ENCODE peak calls at places on chromosomes 1 and 21, in ten cellular contexts. M is central memory CD8-positive, alpha-beta T cell; U is heart right ventricle; V is CD4-positive, CD25-positive, alpha-beta regulatory T cell; C is lung; Y is psoas muscle; W is activated CD8-positive, alpha-beta T cell treated with anti-CD3 and anti-CD28 coated beads, Interleukin-2, amount 10 ng/mL, durations not matched to agents 7 days and 5 days; R is HepG2; J is right cardiac atrium; T is HCT116. P is an unnamed sample.

GRCh38 chr1:161790587-161791317 is 24.6 kb downstream of the ATF6 start:
- ATAC-seq in M (no peak), U (no peak), V (no peak), C (no peak), Y (no peak), W (no peak), R (no peak), J (no peak), T (no peak), P (no peak)

GRCh38 chr1:226210571-226211176 is 12.8 kb upstream of the MIXL1 start:
- ATAC-seq in M (no peak), U (no peak), V (no peak), C (no peak), Y (no peak), W (no peak), R (no peak), J (no peak), T (no peak), P (no peak)

GRCh38 chr1:4166711-4167110 is 266.6 kb upstream of the C1orf174 start:
- ATAC-seq in M (no peak), U (no peak), V (no peak), C (no peak), Y (no peak), W (no peak), R (no peak), J (no peak), T (no peak), P (no peak)

GRCh38 chr21:35024475-35024874 is 24.6 kb downstream of the RUNX1 start:
- ATAC-seq in M (no peak), U (no peak), V (no peak), C (no peak), Y (no peak), W (no peak), R (no peak), J (no peak), T (no peak), P (no peak)

GRCh38 chr1:200780545-200781444 is 42.1 kb downstream of the CAMSAP2 start:
- ATAC-seq in M (no peak), U (peak; percentile 26), V (no peak), C (no peak), Y (no peak), W (no peak), R (no peak), J (no peak), T (no peak), P (no peak)

GRCh38 chr1:111467805-111468716 is 5.7 kb upstream of the C1orf162 start:
- ATAC-seq in M (no peak), U (peak; percentile 58), V (no peak), C (no peak), Y (no peak), W (no peak), R (peak; percentile 41), J (no peak), T (no peak), P (no peak)

GRCh38 chr1:10529096-10529495 is 54.3 kb downstream of the PEX14 start:
- ATAC-seq in M (no peak), U (peak; percentile 41), V (no peak), C (no peak), Y (peak; percentile 63), W (no peak), R (no peak), J (peak; percentile 18), T (no peak), P (no peak)

GRCh38 chr1:35111106-35111505 is 31.9 kb downstream of the ZMYM1 start:
- ATAC-seq in M (no peak), U (no peak), V (no peak), C (no peak), Y (no peak), W (no peak), R (no peak), J (no peak), T (no peak), P (no peak)

GRCh38 chr1:169460193-169460833 is 25.4 kb downstream of the SLC19A2 start:
- ATAC-seq in M (no peak), U (peak; percentile 27), V (no peak), C (peak; percentile 19), Y (peak; percentile 62), W (peak; percentile 63), R (peak; percentile 91), J (peak; percentile 67), T (no peak), P (no peak)

GRCh38 chr21:33152228-33153130 is 77.3 kb upstream of the IFNAR2 start:
- ATAC-seq in M (no peak), U (no peak), V (no peak), C (no peak), Y (no peak), W (no peak), R (peak; percentile 80), J (no peak), T (no peak), P (no peak)

GRCh38 chr1:25781130-25781433 is 18.9 kb upstream of the SELENON start:
- ATAC-seq in M (no peak), U (no peak), V (no peak), C (no peak), Y (no peak), W (no peak), R (peak; percentile 26), J (no peak), T (no peak), P (no peak)

GRCh38 chr1:30425046-30425445 is 298.3 kb downstream of the MATN1 start:
- ATAC-seq in M (no peak), U (no peak), V (no peak), C (no peak), Y (no peak), W (no peak), R (no peak), J (no peak), T (no peak), P (no peak)

GRCh38 chr1:184972281-184973055 is 1.8 kb downstream of the NIBAN1 start:
- ATAC-seq in M (no peak), U (peak; percentile 18), V (no peak), C (no peak), Y (peak; percentile 26), W (no peak), R (no peak), J (no peak), T (no peak), P (no peak)